ENCODE peak calls at places on chromosomes 7 and 10, in six cellular contexts. One of them, this sample, is unnamed.

GRCh38 chr7:127396184-127396583 is 3.7 kb upstream of the ZNF800 start:
- DNase-seq in HCT116: no peak
- DNase-seq in activated T-helper 1 cell treated with anti-CD3 and anti-CD28 coated beads, Interleukin-2, amount 50 U/mL, for 16 hours: no peak
- DNase-seq in activated T-cell treated with anti-CD3 and anti-CD28 coated beads for 1 hour: no peak
- DNase-seq in HEK293T: peak
- DNase-seq in mammary epithelial cell: no peak
- DNase-seq in this sample: peak

GRCh38 chr7:64045301-64046040 is at the start of gene ZNF727:
- DNase-seq in HCT116: no peak
- DNase-seq in activated T-helper 1 cell treated with anti-CD3 and anti-CD28 coated beads, Interleukin-2, amount 50 U/mL, for 16 hours: no peak
- DNase-seq in activated T-cell treated with anti-CD3 and anti-CD28 coated beads for 1 hour: peak
- DNase-seq in HEK293T: no peak
- DNase-seq in mammary epithelial cell: no peak
- DNase-seq in this sample: no peak

GRCh38 chr10:132266594-132267161 is 41.1 kb downstream of the STK32C start:
- DNase-seq in HCT116: no peak
- DNase-seq in activated T-helper 1 cell treated with anti-CD3 and anti-CD28 coated beads, Interleukin-2, amount 50 U/mL, for 16 hours: no peak
- DNase-seq in activated T-cell treated with anti-CD3 and anti-CD28 coated beads for 1 hour: no peak
- DNase-seq in HEK293T: no peak
- DNase-seq in mammary epithelial cell: no peak
- DNase-seq in this sample: no peak

GRCh38 chr10:13717936-13718772 is 131.4 kb downstream of the PRPF18 start:
- DNase-seq in HCT116: no peak
- DNase-seq in activated T-helper 1 cell treated with anti-CD3 and anti-CD28 coated beads, Interleukin-2, amount 50 U/mL, for 16 hours: no peak
- DNase-seq in activated T-cell treated with anti-CD3 and anti-CD28 coated beads for 1 hour: peak
- DNase-seq in HEK293T: no peak
- DNase-seq in mammary epithelial cell: peak
- DNase-seq in this sample: peak

GRCh38 chr7:129827467-129827990 is 125.2 kb downstream of the UBE2H start:
- DNase-seq in HCT116: no peak
- DNase-seq in activated T-helper 1 cell treated with anti-CD3 and anti-CD28 coated beads, Interleukin-2, amount 50 U/mL, for 16 hours: no peak
- DNase-seq in activated T-cell treated with anti-CD3 and anti-CD28 coated beads for 1 hour: no peak
- DNase-seq in HEK293T: no peak
- DNase-seq in mammary epithelial cell: no peak
- DNase-seq in this sample: no peak

GRCh38 chr10:109995178-109995577 is 12.6 kb upstream of the ADD3 start:
- DNase-seq in HCT116: no peak
- DNase-seq in activated T-helper 1 cell treated with anti-CD3 and anti-CD28 coated beads, Interleukin-2, amount 50 U/mL, for 16 hours: no peak
- DNase-seq in activated T-cell treated with anti-CD3 and anti-CD28 coated beads for 1 hour: no peak
- DNase-seq in HEK293T: no peak
- DNase-seq in mammary epithelial cell: no peak
- DNase-seq in this sample: no peak

GRCh38 chr10:125531470-125531869 is 151.5 kb downstream of the TEX36 start:
- DNase-seq in HCT116: no peak
- DNase-seq in activated T-helper 1 cell treated with anti-CD3 and anti-CD28 coated beads, Interleukin-2, amount 50 U/mL, for 16 hours: no peak
- DNase-seq in activated T-cell treated with anti-CD3 and anti-CD28 coated beads for 1 hour: no peak
- DNase-seq in HEK293T: no peak
- DNase-seq in mammary epithelial cell: no peak
- DNase-seq in this sample: no peak

GRCh38 chr10:132558516-132559413 is 21.2 kb downstream of the INPP5A start:
- DNase-seq in HCT116: no peak
- DNase-seq in activated T-helper 1 cell treated with anti-CD3 and anti-CD28 coated beads, Interleukin-2, amount 50 U/mL, for 16 hours: no peak
- DNase-seq in activated T-cell treated with anti-CD3 and anti-CD28 coated beads for 1 hour: no peak
- DNase-seq in HEK293T: no peak
- DNase-seq in mammary epithelial cell: no peak
- DNase-seq in this sample: no peak

GRCh38 chr10:17673517-17674051 is 29.6 kb downstream of the STAM start:
- DNase-seq in HCT116: peak
- DNase-seq in activated T-helper 1 cell treated with anti-CD3 and anti-CD28 coated beads, Interleukin-2, amount 50 U/mL, for 16 hours: no peak
- DNase-seq in activated T-cell treated with anti-CD3 and anti-CD28 coated beads for 1 hour: no peak
- DNase-seq in HEK293T: no peak
- DNase-seq in mammary epithelial cell: peak
- DNase-seq in this sample: no peak

GRCh38 chr10:123149568-123150228 is 1.8 kb downstream of the HMX2 start:
- DNase-seq in HCT116: no peak
- DNase-seq in activated T-helper 1 cell treated with anti-CD3 and anti-CD28 coated beads, Interleukin-2, amount 50 U/mL, for 16 hours: no peak
- DNase-seq in activated T-cell treated with anti-CD3 and anti-CD28 coated beads for 1 hour: no peak
- DNase-seq in HEK293T: no peak
- DNase-seq in mammary epithelial cell: peak
- DNase-seq in this sample: no peak

GRCh38 chr10:80141696-80142460 is 9.3 kb downstream of the PLAC9 start:
- DNase-seq in HCT116: no peak
- DNase-seq in activated T-helper 1 cell treated with anti-CD3 and anti-CD28 coated beads, Interleukin-2, amount 50 U/mL, for 16 hours: no peak
- DNase-seq in activated T-cell treated with anti-CD3 and anti-CD28 coated beads for 1 hour: no peak
- DNase-seq in HEK293T: no peak
- DNase-seq in mammary epithelial cell: no peak
- DNase-seq in this sample: no peak

GRCh38 chr7:102431617-102432298 is 1.6 kb upstream of the ORAI2 start:
- DNase-seq in HCT116: no peak
- DNase-seq in activated T-helper 1 cell treated with anti-CD3 and anti-CD28 coated beads, Interleukin-2, amount 50 U/mL, for 16 hours: peak
- DNase-seq in activated T-cell treated with anti-CD3 and anti-CD28 coated beads for 1 hour: peak
- DNase-seq in HEK293T: no peak
- DNase-seq in mammary epithelial cell: peak
- DNase-seq in this sample: peak

GRCh38 chr7:105268511-105269392 is 120.0 kb downstream of the SRPK2 start:
- DNase-seq in HCT116: no peak
- DNase-seq in activated T-helper 1 cell treated with anti-CD3 and anti-CD28 coated beads, Interleukin-2, amount 50 U/mL, for 16 hours: no peak
- DNase-seq in activated T-cell treated with anti-CD3 and anti-CD28 coated beads for 1 hour: no peak
- DNase-seq in HEK293T: peak
- DNase-seq in mammary epithelial cell: peak
- DNase-seq in this sample: peak

GRCh38 chr7:156753630-156754029 is 113.1 kb downstream of the RNF32 start:
- DNase-seq in HCT116: no peak
- DNase-seq in activated T-helper 1 cell treated with anti-CD3 and anti-CD28 coated beads, Interleukin-2, amount 50 U/mL, for 16 hours: no peak
- DNase-seq in activated T-cell treated with anti-CD3 and anti-CD28 coated beads for 1 hour: no peak
- DNase-seq in HEK293T: peak
- DNase-seq in mammary epithelial cell: no peak
- DNase-seq in this sample: no peak

GRCh38 chr7:106606120-106606519 is 54.8 kb downstream of the CCDC71L start:
- DNase-seq in HCT116: no peak
- DNase-seq in activated T-helper 1 cell treated with anti-CD3 and anti-CD28 coated beads, Interleukin-2, amount 50 U/mL, for 16 hours: no peak
- DNase-seq in activated T-cell treated with anti-CD3 and anti-CD28 coated beads for 1 hour: no peak
- DNase-seq in HEK293T: no peak
- DNase-seq in mammary epithelial cell: no peak
- DNase-seq in this sample: no peak

GRCh38 chr10:79937256-79937635 is 11.7 kb downstream of the SFTPD start:
- DNase-seq in HCT116: no peak
- DNase-seq in activated T-helper 1 cell treated with anti-CD3 and anti-CD28 coated beads, Interleukin-2, amount 50 U/mL, for 16 hours: no peak
- DNase-seq in activated T-cell treated with anti-CD3 and anti-CD28 coated beads for 1 hour: no peak
- DNase-seq in HEK293T: no peak
- DNase-seq in mammary epithelial cell: no peak
- DNase-seq in this sample: no peak

GRCh38 chr7:121235221-121235620 is 93.6 kb upstream of the WNT16 start:
- DNase-seq in HCT116: no peak
- DNase-seq in activated T-helper 1 cell treated with anti-CD3 and anti-CD28 coated beads, Interleukin-2, amount 50 U/mL, for 16 hours: no peak
- DNase-seq in activated T-cell treated with anti-CD3 and anti-CD28 coated beads for 1 hour: no peak
- DNase-seq in HEK293T: no peak
- DNase-seq in mammary epithelial cell: no peak
- DNase-seq in this sample: no peak

GRCh38 chr10:79413196-79413595 is 32.2 kb downstream of the ZCCHC24 start:
- DNase-seq in HCT116: no peak
- DNase-seq in activated T-helper 1 cell treated with anti-CD3 and anti-CD28 coated beads, Interleukin-2, amount 50 U/mL, for 16 hours: no peak
- DNase-seq in activated T-cell treated with anti-CD3 and anti-CD28 coated beads for 1 hour: no peak
- DNase-seq in HEK293T: no peak
- DNase-seq in mammary epithelial cell: no peak
- DNase-seq in this sample: peak

GRCh38 chr7:74284781-74285259 is 4.4 kb upstream of the CLIP2 start:
- DNase-seq in HCT116: no peak
- DNase-seq in activated T-helper 1 cell treated with anti-CD3 and anti-CD28 coated beads, Interleukin-2, amount 50 U/mL, for 16 hours: no peak
- DNase-seq in activated T-cell treated with anti-CD3 and anti-CD28 coated beads for 1 hour: no peak
- DNase-seq in HEK293T: no peak
- DNase-seq in mammary epithelial cell: no peak
- DNase-seq in this sample: peak

This sample was measured in GM12865.